ENCODE peak calls at places on chromosomes 1 and 21, in eight cellular contexts. P, V, B, H, N, T, W and F are unnamed samples.

GRCh38 chr1:234262754-234263105 is 110.5 kb upstream of the COA6 start:
- DNase-seq in P (no peak), V (no peak), B (no peak), H (no peak), N (no peak), T (no peak), W (no peak), F (no peak)

GRCh38 chr1:18770799-18771198 is 88.7 kb downstream of the TAS1R2 start:
- DNase-seq in P (no peak), V (no peak), B (no peak), H (no peak), N (no peak), T (no peak), W (no peak), F (no peak)

GRCh38 chr1:116453906-116454305 is 80.9 kb downstream of the ATP1A1 start:
- DNase-seq in P (no peak), V (no peak), B (no peak), H (no peak), N (no peak), T (no peak), W (no peak), F (no peak)

GRCh38 chr1:91916046-91916445 is 30.1 kb upstream of the TGFBR3 start:
- DNase-seq in P (no peak), V (no peak), B (no peak), H (no peak), N (no peak), T (no peak), W (no peak), F (no peak)

GRCh38 chr1:29563571-29563970 is 327.2 kb downstream of the PTPRU start:
- DNase-seq in P (no peak), V (peak), B (no peak), H (peak), N (peak), T (no peak), W (no peak), F (no peak)

GRCh38 chr1:36638268-36638667 is 155.6 kb upstream of the CSF3R start:
- DNase-seq in P (no peak), V (no peak), B (no peak), H (peak), N (peak), T (no peak), W (no peak), F (no peak)

GRCh38 chr1:188715566-188715965 is 1762.1 kb downstream of the BRINP3 start:
- DNase-seq in P (no peak), V (peak), B (no peak), H (no peak), N (no peak), T (no peak), W (no peak), F (no peak)

GRCh38 chr21:32994305-32994704 is 31.4 kb upstream of the OLIG2 start:
- DNase-seq in P (no peak), V (no peak), B (no peak), H (peak), N (peak), T (no peak), W (no peak), F (no peak)

GRCh38 chr1:202106340-202107284 is 16.1 kb upstream of the GPR37L1 start:
- DNase-seq in P (no peak), V (peak), B (no peak), H (no peak), N (no peak), T (no peak), W (no peak), F (no peak)

GRCh38 chr1:19678493-19678892 is 13.8 kb downstream of the HTR6 start:
- DNase-seq in P (no peak), V (no peak), B (no peak), H (no peak), N (no peak), T (no peak), W (no peak), F (no peak)

GRCh38 chr1:159936284-159936904 is 9.0 kb downstream of the IGSF9 start:
- DNase-seq in P (no peak), V (peak), B (no peak), H (peak), N (no peak), T (peak), W (peak), F (no peak)

GRCh38 chr21:46065215-46065992 is 32.5 kb upstream of the COL6A2 start:
- DNase-seq in P (no peak), V (no peak), B (no peak), H (peak), N (peak), T (peak), W (peak), F (no peak)

GRCh38 chr1:3514404-3514803 is 59.9 kb downstream of the ARHGEF16 start:
- DNase-seq in P (no peak), V (no peak), B (no peak), H (no peak), N (no peak), T (no peak), W (no peak), F (no peak)

GRCh38 chr1:210252621-210253041 is 20.0 kb downstream of the SERTAD4 start:
- DNase-seq in P (no peak), V (no peak), B (no peak), H (no peak), N (no peak), T (no peak), W (no peak), F (no peak)
- H3K4me3 ChIP-seq in P (no peak), V (no peak), B (no peak), H (no peak), N (no peak), T (no peak), W (no peak), F (no peak)

DNA sequence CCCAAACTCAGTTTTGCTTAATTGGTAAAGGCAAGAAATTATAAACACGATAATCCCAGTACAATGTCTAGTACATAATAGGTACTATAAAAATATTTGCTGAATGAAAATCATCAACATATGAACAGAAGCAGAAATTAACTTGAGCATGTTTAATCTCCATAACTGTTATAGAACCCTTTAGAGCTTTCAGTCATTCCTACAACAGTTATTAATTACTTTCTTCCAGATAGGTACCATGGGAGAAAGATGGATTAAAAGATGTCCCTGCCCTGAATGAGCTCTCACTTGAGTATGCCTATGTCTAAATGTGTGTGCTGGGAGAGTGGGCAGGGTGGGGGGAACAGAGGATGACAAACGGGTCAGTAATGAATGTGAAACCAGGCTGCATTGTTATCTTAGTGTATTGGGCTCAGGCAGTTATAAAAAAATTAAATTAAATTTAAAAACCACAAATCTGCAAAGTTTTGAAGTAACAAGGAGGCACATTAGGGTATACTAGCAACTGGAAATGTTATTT is 2.4 kb downstream of the EPS15 start:
- DNase-seq in P (no peak), V (no peak), B (no peak), H (peak), N (peak), T (no peak), W (no peak), F (no peak)
- H3K4me3 ChIP-seq in P (no peak), V (peak), B (no peak), H (no peak), N (no peak), T (peak), W (peak), F (no peak)

DNA sequence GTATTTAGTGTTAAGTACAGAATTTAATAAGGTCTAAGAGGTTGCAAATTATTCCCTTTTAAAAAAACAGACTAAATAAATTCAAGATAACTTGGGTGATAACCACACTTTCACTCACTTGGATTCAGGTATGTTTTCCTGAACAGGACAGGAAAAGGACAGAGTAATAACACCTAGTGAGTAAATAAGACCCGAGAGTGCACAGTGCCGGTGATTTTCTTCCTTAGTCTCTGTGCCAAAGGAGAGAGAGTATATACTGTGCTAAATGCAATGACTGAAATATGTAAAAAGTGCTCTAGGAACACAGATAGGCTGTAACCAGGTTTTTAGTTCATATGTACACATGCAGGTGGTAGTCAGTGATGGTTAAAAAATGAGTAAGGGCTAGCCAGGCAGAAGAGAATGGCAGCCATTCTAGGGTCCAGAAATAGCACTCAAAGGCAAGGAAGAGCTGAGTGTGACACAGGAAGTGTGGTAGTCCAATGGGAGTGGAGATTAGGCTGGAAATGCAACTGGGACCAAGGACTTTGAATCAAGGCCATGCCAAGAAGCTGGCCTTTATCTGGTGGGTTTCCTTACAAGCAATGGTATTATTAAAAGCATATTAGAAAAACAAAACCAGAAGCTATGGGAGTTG is 58.1 kb downstream of the NRIP1 start:
- DNase-seq in P (no peak), V (no peak), B (no peak), H (no peak), N (no peak), T (no peak), W (no peak), F (no peak)
- H3K4me3 ChIP-seq in P (no peak), V (no peak), B (no peak), H (no peak), N (no peak), T (no peak), W (no peak), F (no peak)

DNA sequence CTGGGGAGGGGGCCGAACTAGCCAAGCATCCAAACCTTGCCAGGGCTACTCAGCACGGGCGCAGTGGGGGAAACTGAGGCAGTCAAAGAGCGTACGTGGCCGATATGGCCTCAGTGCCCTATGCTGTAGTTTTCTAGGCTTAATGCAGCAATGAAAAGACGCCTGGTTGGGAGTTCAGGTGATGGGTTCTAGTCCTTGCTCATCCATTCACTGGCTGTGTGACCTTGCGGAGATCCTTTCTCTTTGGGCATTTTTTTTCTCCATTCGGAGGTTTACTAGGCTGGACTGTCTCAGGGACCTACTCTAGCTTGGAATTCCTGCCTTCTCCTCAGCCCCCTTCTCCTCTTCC is 852 bp downstream of the MTX1 start:
- DNase-seq in P (no peak), V (no peak), B (no peak), H (no peak), N (no peak), T (no peak), W (no peak), F (no peak)
- H3K4me3 ChIP-seq in P (peak), V (peak), B (peak), H (peak), N (peak), T (peak), W (peak), F (peak)

GRCh38 chr1:85584264-85584781 is 3.8 kb downstream of the CCN1 start:
- DNase-seq in P (peak), V (peak), B (peak), H (peak), N (peak), T (no peak), W (no peak), F (peak)
- H3K4me3 ChIP-seq in P (no peak), V (no peak), B (peak), H (no peak), N (peak), T (no peak), W (no peak), F (peak)

GRCh38 chr1:240091201-240091600 is 482 bp upstream of the FMN2 start:
- DNase-seq in P (no peak), V (no peak), B (no peak), H (no peak), N (no peak), T (no peak), W (no peak), F (no peak)
- H3K4me3 ChIP-seq in P (peak), V (no peak), B (peak), H (no peak), N (peak), T (peak), W (no peak), F (peak)

DNA sequence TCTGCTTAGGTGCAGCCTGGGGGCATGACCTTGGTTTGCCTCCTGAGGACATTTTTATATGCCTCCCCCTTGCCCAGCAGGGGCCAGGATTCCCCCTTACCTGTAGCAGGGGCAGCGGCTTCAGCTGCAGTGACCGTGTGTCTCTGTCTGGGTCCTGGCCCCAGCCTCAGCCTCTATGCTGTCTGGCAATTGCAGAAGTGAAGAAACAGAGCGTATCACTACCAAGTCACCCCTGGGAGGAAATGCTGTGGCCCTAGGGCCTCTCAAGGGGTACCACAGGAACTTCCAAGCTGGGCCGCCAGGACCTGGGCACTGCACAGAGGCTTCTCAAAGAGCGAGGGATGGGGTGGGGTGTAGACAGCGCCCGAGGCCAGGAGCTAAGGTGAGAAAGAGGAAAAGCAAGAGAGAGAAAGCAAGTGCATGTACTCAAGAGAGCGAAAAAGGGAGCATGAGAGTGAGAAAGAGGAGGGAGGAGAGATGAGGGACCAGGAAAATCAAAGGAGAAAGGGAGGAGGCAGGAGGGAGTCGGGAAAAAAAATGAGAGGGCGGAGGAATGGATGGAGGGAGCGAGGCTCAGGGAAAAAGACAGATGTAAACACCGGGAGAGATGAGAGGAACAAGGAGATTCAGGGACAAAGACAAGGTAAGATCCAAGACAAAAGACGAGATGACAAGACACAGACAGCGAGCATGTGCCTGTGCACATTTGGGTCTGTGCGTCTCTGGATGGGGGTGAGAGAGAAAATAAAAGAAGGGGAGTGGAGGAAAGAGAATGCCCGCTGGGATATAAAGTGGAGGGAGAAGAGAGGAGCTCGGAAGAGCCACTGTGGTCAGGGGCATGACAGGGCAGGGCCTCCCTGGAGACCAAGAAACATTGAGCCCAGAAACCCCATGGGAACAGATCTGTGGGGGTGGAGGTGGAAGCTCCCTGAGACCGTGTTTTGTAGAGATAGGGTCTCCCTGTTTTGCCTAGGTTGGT is at the start of gene PTAFR:
- DNase-seq in P (no peak), V (no peak), B (no peak), H (no peak), N (no peak), T (no peak), W (no peak), F (no peak)
- H3K4me3 ChIP-seq in P (no peak), V (no peak), B (no peak), H (no peak), N (no peak), T (peak), W (no peak), F (no peak)

GRCh38 chr1:145979746-145980435 is 15.4 kb downstream of the POLR3GL start:
- DNase-seq in P (no peak), V (no peak), B (no peak), H (peak), N (no peak), T (no peak), W (peak), F (no peak)

GRCh38 chr1:145977016-145977415 is 12.5 kb downstream of the POLR3GL start:
- DNase-seq in P (no peak), V (no peak), B (no peak), H (no peak), N (no peak), T (peak), W (peak), F (no peak)

GRCh38 chr1:145977486-145978476 is 13.3 kb downstream of the POLR3GL start:
- DNase-seq in P (peak), V (peak), B (no peak), H (peak), N (peak), T (peak), W (peak), F (no peak)

GRCh38 chr1:145978477-145978859 is 14.0 kb downstream of the POLR3GL start:
- DNase-seq in P (no peak), V (no peak), B (no peak), H (no peak), N (no peak), T (no peak), W (no peak), F (no peak)

DNA sequence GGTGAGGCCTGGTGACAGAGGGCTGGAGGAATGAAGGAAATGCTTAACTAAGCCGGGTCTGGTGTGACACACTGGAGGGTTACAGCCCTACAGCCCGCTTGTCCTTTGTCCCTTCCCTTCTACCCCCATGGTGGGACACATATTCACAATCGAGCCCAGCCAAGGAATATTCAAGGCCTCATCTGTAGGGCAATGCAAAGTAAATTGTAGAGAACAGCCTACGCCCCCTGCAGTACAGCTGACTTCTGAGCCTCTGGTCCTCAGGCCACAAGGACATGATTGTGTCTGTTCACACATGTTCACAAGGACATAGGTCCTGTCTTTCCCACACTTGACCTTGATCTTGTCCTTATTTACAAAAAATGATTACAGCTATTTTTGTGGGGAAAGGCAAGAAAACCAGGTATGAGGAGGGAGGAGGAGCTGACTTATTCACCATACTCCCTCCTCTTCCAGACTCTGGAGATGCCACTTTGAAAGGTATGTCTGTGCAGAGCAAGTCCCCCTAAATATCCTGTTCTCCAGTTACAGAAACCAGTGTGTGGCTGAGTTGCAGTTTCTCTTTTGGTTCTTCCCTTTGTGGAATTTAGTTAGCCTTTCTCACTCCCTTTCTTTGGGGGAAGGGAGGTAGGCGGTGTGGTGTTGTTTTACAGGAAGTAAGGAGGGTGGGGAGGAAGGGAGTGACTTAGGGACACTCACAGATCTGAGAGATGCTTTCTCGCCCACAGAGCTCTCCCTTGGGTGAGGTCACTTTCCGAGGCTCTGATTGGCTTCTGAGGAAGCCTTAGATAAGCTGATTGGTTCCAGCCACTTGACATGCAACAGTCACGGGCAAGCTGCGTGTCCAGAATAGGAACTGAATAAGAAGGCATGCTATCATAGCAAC is 14.6 kb downstream of the POLR3GL start:
- DNase-seq in P (peak), V (peak), B (peak), H (peak), N (peak), T (peak), W (peak), F (peak)
- H3K4me3 ChIP-seq in P (peak), V (no peak), B (peak), H (peak), N (no peak), T (peak), W (peak), F (no peak)

DNA sequence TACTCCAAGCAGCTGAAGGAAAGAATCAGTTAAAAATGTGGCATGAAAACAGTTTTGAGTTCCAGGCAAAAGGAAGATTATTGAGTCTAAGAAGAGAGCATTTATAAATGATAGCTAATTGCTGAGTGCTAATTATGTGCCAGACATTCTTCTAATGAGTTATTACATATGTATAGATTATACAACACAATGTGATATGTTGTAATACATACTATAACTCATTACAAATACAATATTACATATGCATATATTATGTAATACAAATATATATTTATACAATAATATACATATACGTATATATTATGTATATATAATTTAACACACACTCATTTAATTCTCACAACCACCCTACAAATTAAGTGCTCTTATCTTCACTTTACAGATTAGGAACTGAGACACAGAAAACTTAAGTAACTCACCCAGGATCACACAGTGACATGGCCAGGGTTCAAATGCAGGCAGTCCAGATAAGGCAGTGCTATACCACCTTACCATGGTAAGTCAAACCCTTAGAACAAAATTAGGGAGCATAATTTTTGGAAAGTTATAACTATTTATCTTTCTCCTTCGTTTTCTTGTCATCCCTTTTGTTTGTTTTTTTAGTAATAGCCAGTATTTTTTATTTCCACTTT is 4.0 kb downstream of the SORT1 start:
- DNase-seq in P (no peak), V (no peak), B (no peak), H (no peak), N (no peak), T (no peak), W (no peak), F (no peak)
- H3K4me3 ChIP-seq in P (no peak), V (no peak), B (no peak), H (no peak), N (no peak), T (no peak), W (no peak), F (no peak)

GRCh38 chr1:52955129-52955970 is 28.3 kb downstream of the SCP2 start:
- DNase-seq in P (peak), V (no peak), B (peak), H (peak), N (peak), T (no peak), W (no peak), F (peak)
- H3K4me3 ChIP-seq in P (no peak), V (no peak), B (no peak), H (no peak), N (no peak), T (no peak), W (no peak), F (no peak)